ENCODE peak calls at places on chromosome 18, in nine cellular contexts. S, C, B, G, M, K, X, R and Q are unnamed samples.

GRCh38 chr18:60804412-60804811 is 431.8 kb upstream of the MC4R start:
- DNase-seq in S (no peak), C (no peak), B (no peak), G (no peak), M (no peak), K (no peak), X (no peak), R (no peak), Q (no peak)

GRCh38 chr18:73355076-73355475 is 487.3 kb upstream of the NETO1 start:
- DNase-seq in S (no peak), C (no peak), B (no peak), G (peak), M (no peak), K (no peak), X (no peak), R (no peak), Q (no peak)

GRCh38 chr18:76347341-76347740 is 147.7 kb downstream of the ZNF516 start:
- DNase-seq in S (no peak), C (no peak), B (no peak), G (no peak), M (no peak), K (no peak), X (no peak), R (no peak), Q (no peak)

GRCh38 chr18:46488472-46489213 is 168.4 kb downstream of the LOXHD1 start:
- DNase-seq in S (no peak), C (no peak), B (no peak), G (no peak), M (no peak), K (no peak), X (no peak), R (no peak), Q (no peak)

GRCh38 chr18:80136679-80137078 is 27.6 kb downstream of the ADNP2 start:
- DNase-seq in S (no peak), C (no peak), B (no peak), G (no peak), M (no peak), K (no peak), X (no peak), R (no peak), Q (no peak)

GRCh38 chr18:13513015-13513414 is 213.3 kb downstream of the FAM210A start:
- DNase-seq in S (no peak), C (no peak), B (no peak), G (peak), M (no peak), K (no peak), X (no peak), R (no peak), Q (no peak)

GRCh38 chr18:28802546-28802945 is 625.6 kb upstream of the CDH2 start:
- DNase-seq in S (no peak), C (no peak), B (no peak), G (no peak), M (no peak), K (no peak), X (no peak), R (no peak), Q (no peak)

GRCh38 chr18:60870261-60870966 is 462.8 kb upstream of the CDH20 start:
- DNase-seq in S (no peak), C (no peak), B (no peak), G (no peak), M (no peak), K (no peak), X (no peak), R (no peak), Q (no peak)

GRCh38 chr18:49685231-49685942 is 123.5 kb downstream of the LIPG start:
- DNase-seq in S (no peak), C (no peak), B (no peak), G (peak), M (no peak), K (no peak), X (no peak), R (no peak), Q (no peak)

GRCh38 chr18:80166725-80167124 is 57.7 kb downstream of the ADNP2 start:
- DNase-seq in S (no peak), C (no peak), B (no peak), G (no peak), M (no peak), K (no peak), X (no peak), R (no peak), Q (no peak)

GRCh38 chr18:55419132-55419938 is 168.7 kb downstream of the TCF4 start:
- DNase-seq in S (no peak), C (no peak), B (no peak), G (no peak), M (no peak), K (no peak), X (no peak), R (no peak), Q (no peak)

GRCh38 chr18:76443519-76444435 is 51.3 kb downstream of the ZNF516 start:
- DNase-seq in S (no peak), C (no peak), B (no peak), G (no peak), M (no peak), K (no peak), X (no peak), R (no peak), Q (no peak)

GRCh38 chr18:45006934-45007333 is 326.2 kb downstream of the SETBP1 start:
- DNase-seq in S (no peak), C (no peak), B (no peak), G (no peak), M (peak), K (no peak), X (no peak), R (no peak), Q (no peak)

GRCh38 chr18:25247725-25248124 is 104.2 kb downstream of the ZNF521 start:
- DNase-seq in S (no peak), C (no peak), B (no peak), G (no peak), M (no peak), K (no peak), X (no peak), R (no peak), Q (no peak)